ENCODE peak calls at places on chromosomes 3 and 15, in ten cellular contexts. O is body of pancreas; K is GDM1; M is suprapubic skin; X is M059J; U is NAMALWA; J is GM03348; L is left ventricle myocardium inferior; F is HS-5; I is naive thymus-derived CD8-positive, alpha-beta T cell. E is an unnamed sample.

GRCh38 chr15:31361764-31362120 is 35.1 kb downstream of the KLF13 start:
- DNase-seq in M (no peak), J (no peak), K (no peak), U (no peak), X (no peak), O (no peak), F (no peak), L (no peak), I (no peak), E (no peak)

GRCh38 chr15:92158426-92158825 is 235.3 kb upstream of the ST8SIA2 start:
- DNase-seq in O (no peak), K (no peak), L (no peak), X (peak), F (no peak), U (no peak), I (no peak), J (no peak), M (no peak), E (peak)

GRCh38 chr3:187629711-187630110 is 40.5 kb downstream of the SST start:
- DNase-seq in M (no peak), K (no peak), J (peak), U (no peak), F (no peak), X (peak), I (no peak), O (no peak), L (no peak), E (peak)

GRCh38 chr3:52380023-52380422 is 63.9 kb downstream of the DNAH1 start:
- DNase-seq in K (no peak), M (no peak), F (no peak), X (no peak), U (no peak), O (no peak), J (no peak), L (no peak), I (no peak), E (no peak)

GRCh38 chr3:56997675-56998074 is 62.8 kb upstream of the SPATA12 start:
- DNase-seq in O (no peak), X (no peak), K (no peak), L (no peak), I (no peak), U (no peak), M (no peak), J (peak), F (no peak), E (peak)

GRCh38 chr3:9248232-9249191 is 934 bp downstream of the SRGAP3 start:
- DNase-seq in O (no peak), F (no peak), K (no peak), I (peak), J (no peak), X (peak), M (no peak), L (no peak), U (peak), E (no peak)

GRCh38 chr3:141386611-141387110 is 18.4 kb downstream of the ZBTB38 start:
- DNase-seq in L (no peak), U (no peak), X (no peak), F (no peak), M (no peak), I (no peak), J (no peak), K (no peak), O (no peak), E (no peak)

GRCh38 chr3:94626599-94626998 is 563.7 kb downstream of the NSUN3 start:
- DNase-seq in I (no peak), L (no peak), O (no peak), J (no peak), K (no peak), X (no peak), U (no peak), F (no peak), M (no peak), E (no peak)

E was measured in renal cortical epithelial cell.